ENCODE peak calls at places on chromosomes 16 and 17, in seven cellular contexts. O, J, G, A, X, L and N are unnamed samples.

GRCh38 chr17:61702450-61702849 is 111.4 kb upstream of the NACA2 start:
- DNase-seq in O (no peak), J (no peak), G (no peak), A (no peak), X (no peak), L (no peak), N (no peak)

GRCh38 chr17:79042421-79043190 is 18.6 kb downstream of the C1QTNF1 start:
- DNase-seq in O (peak), J (no peak), G (peak), A (no peak), X (peak), L (peak), N (peak)

GRCh38 chr16:56686758-56687157 is 4.5 kb downstream of the MT1X start:
- DNase-seq in O (no peak), J (no peak), G (no peak), A (no peak), X (no peak), L (no peak), N (no peak)

GRCh38 chr16:11429823-11430222 is 84.6 kb downstream of the RMI2 start:
- DNase-seq in O (no peak), J (no peak), G (no peak), A (peak), X (no peak), L (no peak), N (no peak)

GRCh38 chr16:69848635-69849545 is 86.8 kb downstream of the WWP2 start:
- DNase-seq in O (no peak), J (no peak), G (no peak), A (peak), X (peak), L (no peak), N (peak)

GRCh38 chr17:57975044-57975443 is 13.0 kb downstream of the VEZF1 start:
- DNase-seq in O (no peak), J (no peak), G (peak), A (peak), X (peak), L (no peak), N (peak)

GRCh38 chr17:50133028-50133768 is 3.2 kb upstream of the SAMD14 start:
- DNase-seq in O (no peak), J (no peak), G (no peak), A (peak), X (peak), L (no peak), N (peak)

GRCh38 chr16:3274490-3274889 is 8.8 kb upstream of the ZNF263 start:
- DNase-seq in O (no peak), J (no peak), G (no peak), A (no peak), X (no peak), L (peak), N (no peak)

GRCh38 chr16:20300312-20301097 is 26.8 kb downstream of the GP2 start:
- DNase-seq in O (peak), J (peak), G (peak), A (peak), X (peak), L (peak), N (peak)

GRCh38 chr17:36942631-36943125 is 5.4 kb downstream of the LHX1 start:
- DNase-seq in O (no peak), J (no peak), G (no peak), A (peak), X (no peak), L (peak), N (peak)
- H3K4me2 ChIP-seq in O (no peak), J (peak), G (no peak), A (peak), X (no peak), L (peak), N (no peak)

GRCh38 chr17:69733171-69734014 is 318.9 kb downstream of the MAP2K6 start:
- DNase-seq in O (no peak), J (no peak), G (peak), A (peak), X (peak), L (no peak), N (peak)
- H3K4me2 ChIP-seq in O (no peak), J (no peak), G (no peak), A (no peak), X (no peak), L (no peak), N (peak)

DNA sequence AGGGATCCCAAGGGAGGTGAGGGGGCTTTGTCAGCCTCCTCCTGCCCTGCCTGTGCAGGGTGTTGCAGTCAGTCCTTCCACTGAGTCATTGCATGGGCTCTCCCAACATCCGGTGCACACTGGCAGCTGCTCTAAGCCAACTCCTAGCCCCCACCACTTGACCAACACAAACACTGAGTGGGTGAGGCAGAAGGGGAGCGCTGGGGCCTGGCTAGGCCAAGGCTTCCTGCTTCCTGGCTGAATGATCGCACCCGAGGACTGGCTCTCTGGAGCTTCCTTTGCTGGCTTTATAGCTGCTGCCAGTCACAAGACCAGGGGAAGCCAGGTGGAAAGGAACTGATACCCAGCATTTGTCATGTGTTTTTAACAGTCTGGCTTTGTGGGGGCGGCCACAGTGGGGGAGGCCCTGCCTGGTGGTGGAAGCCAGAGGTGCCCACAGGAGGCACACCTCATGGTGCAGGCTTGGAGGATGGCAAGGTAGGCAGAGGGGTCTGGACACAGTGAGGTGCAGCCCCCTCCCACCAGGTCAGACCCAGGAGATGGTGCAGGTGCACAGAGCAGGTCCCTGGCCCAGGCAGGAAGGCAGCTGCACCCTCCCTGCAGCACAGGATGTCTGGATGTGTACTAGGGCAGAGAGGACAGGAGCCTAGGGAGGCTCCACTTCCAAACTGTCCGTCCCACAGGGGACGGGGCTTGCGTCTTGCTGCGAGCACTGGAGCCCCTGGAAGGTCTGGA is 6.9 kb downstream of the MPG start:
- DNase-seq in O (no peak), J (no peak), G (no peak), A (no peak), X (peak), L (no peak), N (peak)
- H3K4me2 ChIP-seq in O (no peak), J (no peak), G (no peak), A (no peak), X (peak), L (no peak), N (peak)

DNA sequence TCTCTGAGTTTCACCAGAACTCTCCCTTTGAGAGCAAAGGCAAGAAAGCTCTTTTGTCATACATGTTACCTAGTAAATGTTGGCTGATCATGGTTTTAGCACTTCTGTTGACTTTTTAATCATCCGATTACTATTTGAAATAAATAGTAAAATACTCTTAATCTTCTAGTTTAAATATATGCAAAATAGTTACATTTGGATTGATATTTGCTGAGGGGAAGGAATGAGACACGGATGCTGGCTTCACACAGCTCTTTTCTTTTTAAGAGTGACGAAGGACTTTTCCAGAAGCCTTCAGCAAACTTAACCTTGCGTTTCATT is 9.4 kb downstream of the NFATC3 start:
- DNase-seq in O (no peak), J (no peak), G (no peak), A (no peak), X (no peak), L (no peak), N (no peak)
- H3K4me2 ChIP-seq in O (no peak), J (no peak), G (no peak), A (no peak), X (no peak), L (no peak), N (no peak)

DNA sequence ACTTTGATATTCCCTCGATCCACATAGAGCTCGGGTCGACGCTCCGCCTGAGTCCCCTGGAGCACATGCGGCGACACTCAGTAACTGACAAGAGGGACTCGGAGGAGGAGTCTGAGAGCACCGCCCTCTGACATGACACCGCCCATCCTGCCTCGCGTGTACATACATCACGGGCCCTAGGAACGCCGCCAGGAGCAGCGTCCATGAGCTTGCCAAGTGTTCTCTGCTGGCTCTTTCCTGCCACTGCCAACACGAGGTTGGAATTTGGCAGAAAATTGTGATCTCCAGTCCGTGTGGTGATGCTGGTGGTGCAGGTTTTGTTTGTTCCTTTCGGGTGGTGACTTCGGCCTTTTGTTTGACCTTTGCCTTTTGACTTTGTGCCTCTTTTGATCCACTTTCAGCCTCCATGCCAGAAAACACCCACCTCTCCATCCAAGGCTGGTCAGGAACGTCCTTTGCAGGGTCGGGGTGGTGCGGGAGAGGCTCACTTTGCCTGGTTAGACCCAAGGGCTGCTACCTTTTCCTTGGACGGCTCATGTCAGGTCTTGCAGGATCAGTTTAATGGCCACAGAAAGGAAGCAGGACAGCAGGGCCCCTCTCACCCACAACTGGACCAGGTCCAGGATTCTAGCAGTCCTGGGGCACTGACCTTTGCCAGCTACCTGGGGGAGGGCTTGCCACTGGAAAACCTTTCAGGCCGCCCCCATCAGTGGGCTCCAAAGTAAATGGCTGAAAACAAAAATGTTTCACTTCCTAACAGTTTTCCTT is 27.6 kb downstream of the ELAC2 start:
- DNase-seq in O (no peak), J (no peak), G (no peak), A (no peak), X (no peak), L (no peak), N (peak)
- H3K4me2 ChIP-seq in O (no peak), J (no peak), G (no peak), A (no peak), X (no peak), L (no peak), N (no peak)

GRCh38 chr17:66400698-66401097 is 98.3 kb downstream of the PRKCA start:
- DNase-seq in O (no peak), J (no peak), G (no peak), A (no peak), X (no peak), L (no peak), N (no peak)

GRCh38 chr17:66401364-66401763 is 99.0 kb downstream of the PRKCA start:
- DNase-seq in O (no peak), J (no peak), G (no peak), A (no peak), X (no peak), L (no peak), N (no peak)

GRCh38 chr17:66406701-66407644 is 104.6 kb downstream of the PRKCA start:
- DNase-seq in O (no peak), J (no peak), G (no peak), A (no peak), X (no peak), L (no peak), N (peak)

GRCh38 chr17:66405836-66406679 is 103.6 kb downstream of the PRKCA start:
- DNase-seq in O (no peak), J (no peak), G (no peak), A (no peak), X (peak), L (no peak), N (no peak)

GRCh38 chr17:66403846-66404597 is 101.6 kb downstream of the PRKCA start:
- DNase-seq in O (no peak), J (no peak), G (no peak), A (no peak), X (peak), L (no peak), N (no peak)
- H3K4me2 ChIP-seq in O (no peak), J (peak), G (no peak), A (peak), X (peak), L (no peak), N (no peak)

DNA sequence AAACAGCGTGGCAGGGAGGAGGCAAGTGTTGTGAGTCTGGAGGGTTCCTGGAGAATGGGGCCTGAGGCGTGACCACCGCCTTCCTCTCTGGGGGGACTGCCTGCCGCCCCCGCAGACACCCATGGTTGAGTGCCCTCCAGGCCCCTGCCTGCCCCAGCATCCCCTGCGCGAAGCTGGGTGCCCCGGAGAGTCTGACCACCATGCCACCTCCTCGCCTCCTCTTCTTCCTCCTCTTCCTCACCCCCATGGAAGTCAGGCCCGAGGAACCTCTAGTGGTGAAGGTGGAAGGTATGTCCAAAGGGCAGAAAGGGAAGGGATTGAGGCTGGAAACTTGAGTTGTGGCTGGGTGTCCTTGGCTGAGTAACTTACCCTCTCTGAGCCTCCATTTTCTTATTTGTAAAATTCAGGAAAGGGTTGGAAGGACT is at the start of gene CD19:
- DNase-seq in O (no peak), J (no peak), G (no peak), A (no peak), X (no peak), L (no peak), N (peak)
- H3K4me2 ChIP-seq in O (no peak), J (no peak), G (no peak), A (no peak), X (no peak), L (peak), N (no peak)

DNA sequence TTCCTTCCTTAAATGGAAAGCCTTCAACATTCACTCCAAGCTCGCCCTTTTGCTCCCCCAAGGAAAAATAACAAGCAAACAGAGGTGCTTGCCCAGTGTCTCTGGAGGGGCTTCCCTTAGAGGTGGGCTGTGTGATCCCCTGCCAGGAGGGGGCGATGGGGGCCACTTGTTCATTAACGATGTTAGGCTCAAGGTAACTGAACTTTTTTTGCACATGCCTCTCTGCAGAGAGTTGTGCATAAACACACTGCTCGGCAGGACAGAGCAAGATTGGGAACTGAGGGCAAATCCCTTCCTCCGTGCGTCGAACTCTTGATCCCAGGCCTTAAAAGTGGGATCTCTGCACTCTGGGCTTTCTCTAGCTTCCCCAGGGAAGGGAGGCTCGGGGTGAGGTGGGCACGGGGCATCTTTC is 15.5 kb upstream of the NAGLU start:
- DNase-seq in O (no peak), J (no peak), G (no peak), A (no peak), X (no peak), L (peak), N (peak)
- H3K4me2 ChIP-seq in O (peak), J (peak), G (peak), A (peak), X (peak), L (peak), N (peak)

DNA sequence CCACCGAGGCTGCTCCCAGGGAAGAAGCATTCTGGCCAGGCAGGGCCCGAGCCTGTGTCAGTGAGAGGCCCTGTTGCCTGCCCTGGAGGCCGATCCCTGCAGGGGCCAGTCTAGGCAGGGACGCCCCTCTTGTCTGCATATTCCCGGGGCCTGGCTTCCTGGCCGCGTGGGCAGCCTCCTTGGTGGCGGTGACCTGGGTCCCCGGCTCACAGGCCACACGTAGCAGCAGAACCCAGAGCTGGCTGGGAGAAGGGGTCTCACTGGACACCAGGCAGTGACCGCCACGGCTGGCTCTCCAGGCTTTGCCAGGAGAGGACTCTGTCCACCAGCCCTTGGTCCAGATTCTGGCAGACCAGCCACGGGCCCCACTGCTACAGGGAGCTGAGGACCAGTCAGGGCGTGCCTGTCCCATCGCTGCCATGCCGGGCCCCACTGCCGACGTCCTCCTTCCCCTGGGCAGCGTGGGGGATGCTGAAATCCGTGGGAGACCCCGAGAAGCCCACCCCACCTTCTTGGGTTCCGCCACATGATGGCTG is 3.7 kb upstream of the CACNA1H start:
- DNase-seq in O (no peak), J (no peak), G (no peak), A (no peak), X (no peak), L (no peak), N (no peak)
- H3K4me2 ChIP-seq in O (no peak), J (no peak), G (no peak), A (no peak), X (no peak), L (no peak), N (no peak)